ENCODE peak calls at places on chromosomes 1 and 21, in five cellular contexts. S is breast epithelium, V is left lung, J is tibial artery, F is OCI-LY7. C is an unnamed sample.

GRCh38 chr1:178278135-178278534 is 184.2 kb downstream of the RASAL2 start:
- DNase-seq in V (no peak), J (no peak), S (no peak), F (no peak), C (no peak)

GRCh38 chr1:216531308-216532239 is 108.3 kb upstream of the USH2A start:
- DNase-seq in V (no peak), F (no peak), S (no peak), J (no peak), C (no peak)

GRCh38 chr1:56525463-56526155 is 53.8 kb downstream of the PLPP3 start:
- DNase-seq in S (no peak), V (no peak), F (peak; percentile 81), J (peak; percentile 41), C (peak; percentile 10)

GRCh38 chr1:146031476-146031875 is 9.9 kb upstream of the HJV start:
- DNase-seq in F (no peak), J (no peak), V (no peak), S (no peak), C (no peak)

GRCh38 chr21:36200089-36200561 is 43.5 kb downstream of the DOP1B start:
- DNase-seq in F (no peak), S (no peak), V (peak; percentile 84), J (no peak), C (no peak)

GRCh38 chr1:117512728-117513321 is 93.0 kb upstream of the TENT5C start:
- DNase-seq in F (peak; percentile 52), J (no peak), S (no peak), V (no peak), C (no peak)

GRCh38 chr1:192784395-192784794 is 24.4 kb upstream of the RGS2 start:
- DNase-seq in S (no peak), F (no peak), J (no peak), V (no peak), C (no peak)

GRCh38 chr1:228416217-228416971 is at the start of gene TRIM17:
- DNase-seq in J (no peak), F (no peak), S (peak; percentile 41), V (no peak), C (no peak)

GRCh38 chr1:218991089-218991488 is 182.6 kb upstream of the LYPLAL1 start:
- DNase-seq in V (no peak), J (no peak), F (no peak), S (no peak), C (no peak)

GRCh38 chr1:109892476-109893368 is 17.9 kb upstream of the CSF1 start:
- DNase-seq in F (no peak), J (no peak), S (no peak), V (no peak), C (no peak)

GRCh38 chr1:107879338-107879737 is 85.6 kb downstream of the VAV3 start:
- DNase-seq in J (no peak), F (no peak), S (no peak), V (no peak), C (no peak)

GRCh38 chr1:117289316-117289715 is 77.9 kb upstream of the MAN1A2 start:
- DNase-seq in J (no peak), V (no peak), F (no peak), S (no peak), C (no peak)

GRCh38 chr1:76948846-76949245 is 81.6 kb downstream of the ST6GALNAC5 start:
- DNase-seq in V (no peak), S (no peak), J (no peak), F (no peak), C (no peak)

GRCh38 chr1:203202431-203203245 is 16.1 kb upstream of the CHI3L1 start:
- DNase-seq in S (no peak), F (no peak), V (no peak), J (peak; percentile 74), C (peak; percentile 19)

GRCh38 chr1:97553975-97554374 is 366.9 kb downstream of the DPYD start:
- DNase-seq in S (no peak), J (no peak), F (no peak), V (no peak), C (no peak)
- H3K27ac ChIP-seq in S (no peak overlapping the region), J (no peak overlapping the region), F (no peak overlapping the region), V (no peak overlapping the region), C (no peak overlapping the region)

DNA sequence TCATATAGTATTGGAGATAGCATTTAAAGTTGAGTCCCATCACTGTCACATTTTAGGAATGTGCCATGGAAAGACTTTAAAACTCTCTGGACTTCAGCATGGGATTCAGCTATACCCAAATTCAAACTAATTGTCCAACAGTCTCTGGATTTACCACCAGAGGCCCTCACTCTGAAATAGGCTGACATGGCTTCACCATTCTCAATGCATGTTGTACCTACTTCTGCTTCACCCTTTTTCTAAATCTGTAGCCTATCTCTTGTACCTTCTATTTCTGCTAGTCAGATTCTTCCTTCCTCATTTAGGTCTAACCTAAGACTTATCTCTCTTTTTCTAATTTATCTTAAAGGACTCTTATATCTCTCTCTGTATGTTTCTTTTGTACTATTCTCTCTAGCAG is 512.7 kb upstream of the ZRANB2 start:
- DNase-seq in F (peak; percentile 1), S (no peak), J (no peak), V (no peak), C (no peak)
- TF ChIP-seq CTCF in F (peak; percentile 39), S (no peak), J (no peak), V (no peak), C (no peak)

GRCh38 chr1:111738133-111738435 is 1.1 kb downstream of the INKA2 start:
- DNase-seq in F (no peak), J (no peak), V (no peak), S (no peak), C (no peak)

GRCh38 chr1:111736548-111737215 is 2.5 kb downstream of the INKA2 start:
- DNase-seq in S (no peak), J (no peak), V (no peak), F (no peak), C (peak; percentile 64)

GRCh38 chr1:111735858-111736544 is 3.2 kb downstream of the INKA2 start:
- DNase-seq in J (no peak), F (no peak), V (no peak), S (no peak), C (peak; percentile 18)

GRCh38 chr1:111738436-111739221 is 566 bp downstream of the INKA2 start:
- DNase-seq in J (peak; percentile 67), F (peak; percentile 65), S (peak; percentile 66), V (peak; percentile 93), C (peak; percentile 91)

GRCh38 chr1:111737216-111738132 is 1.7 kb downstream of the INKA2 start:
- DNase-seq in F (peak; percentile 63), S (no peak), V (no peak), J (no peak), C (no peak)
- H3K27ac ChIP-seq in F (peak overlapping the region; percentile 44), S (peak overlapping the region; percentile 91), V (no peak overlapping the region), J (peak overlapping the region; percentile 96), C (peak overlapping the region; percentile 95)

DNA sequence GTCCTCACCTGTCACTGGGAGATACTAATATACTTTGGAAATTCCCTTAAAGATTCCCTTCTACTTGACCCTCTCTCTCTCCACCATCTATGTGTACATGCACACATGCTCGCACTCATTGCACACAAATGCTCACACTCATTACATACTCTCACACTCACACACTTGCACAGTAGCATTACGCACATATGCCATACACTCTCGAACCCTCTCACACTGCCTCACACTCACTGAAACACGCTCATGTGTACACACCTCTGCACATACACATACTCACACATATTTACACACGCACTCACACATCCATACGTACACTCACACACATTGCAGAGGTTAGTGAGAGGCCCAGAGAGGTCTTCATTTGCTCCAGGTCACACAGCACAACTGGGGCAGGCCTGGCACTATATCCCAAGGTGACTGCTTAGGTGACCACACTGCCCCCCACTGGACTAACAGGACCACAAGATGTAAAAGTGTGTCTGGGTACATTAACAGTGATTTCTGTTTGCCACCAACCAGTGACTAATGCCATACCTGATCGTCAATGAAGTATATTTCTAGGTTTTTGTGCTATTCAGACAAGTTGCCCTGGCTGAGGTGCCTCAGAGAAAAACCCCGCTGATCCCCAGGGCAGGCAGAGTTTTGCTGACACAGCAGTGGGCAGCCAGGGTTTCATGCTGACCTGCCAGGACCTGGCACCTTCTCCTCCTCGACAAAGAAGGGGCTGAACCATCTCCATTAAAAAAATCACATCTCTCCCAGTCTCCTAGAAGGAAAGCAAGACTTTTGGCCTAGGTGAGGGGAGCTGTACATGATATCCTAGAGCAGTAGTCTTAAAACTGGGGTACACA is 28.5 kb upstream of the CAMK1G start:
- DNase-seq in V (no peak), J (no peak), F (no peak), S (no peak), C (no peak)
- TF ChIP-seq CTCF in V (no peak), J (no peak), F (peak; percentile 32), S (no peak), C (no peak)

DNA sequence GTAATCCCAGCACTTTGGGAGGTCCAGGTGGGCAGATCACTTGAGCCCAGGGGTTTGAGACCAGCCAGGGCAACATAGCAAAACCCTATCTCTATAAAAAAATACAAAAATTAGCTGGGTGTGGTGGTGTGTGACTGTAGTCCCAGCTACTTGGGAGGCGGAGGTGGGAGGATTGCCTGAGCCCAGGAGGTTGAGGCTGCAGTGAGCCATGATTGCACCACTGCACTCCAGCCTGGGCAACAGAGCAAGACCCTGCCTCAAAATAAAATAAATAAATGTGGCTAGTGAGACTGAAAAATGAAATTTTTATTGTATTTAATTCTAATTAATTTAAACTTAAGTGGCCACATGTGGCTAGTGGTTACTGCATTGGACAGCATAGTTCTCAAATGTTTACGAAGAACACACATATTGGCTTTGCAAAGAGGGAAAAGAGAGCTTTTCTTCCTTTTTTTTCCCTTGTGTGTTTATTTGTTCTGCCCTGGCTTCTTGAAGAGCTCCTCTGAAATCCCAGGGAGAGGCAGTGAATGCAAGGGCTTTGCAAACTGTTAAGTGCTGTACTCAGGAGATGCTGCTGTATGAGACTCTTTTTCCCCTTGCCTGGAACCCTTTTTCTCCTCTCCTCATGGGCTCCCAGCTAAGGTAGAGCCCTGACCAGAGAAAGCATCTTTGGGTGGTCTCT is 59.0 kb upstream of the RPL11 start:
- DNase-seq in F (no peak), J (no peak), S (no peak), V (no peak), C (no peak)
- H3K27ac ChIP-seq in F (peak overlapping the region; percentile 67), J (no peak overlapping the region), S (no peak overlapping the region), V (no peak overlapping the region), C (no peak overlapping the region)

DNA sequence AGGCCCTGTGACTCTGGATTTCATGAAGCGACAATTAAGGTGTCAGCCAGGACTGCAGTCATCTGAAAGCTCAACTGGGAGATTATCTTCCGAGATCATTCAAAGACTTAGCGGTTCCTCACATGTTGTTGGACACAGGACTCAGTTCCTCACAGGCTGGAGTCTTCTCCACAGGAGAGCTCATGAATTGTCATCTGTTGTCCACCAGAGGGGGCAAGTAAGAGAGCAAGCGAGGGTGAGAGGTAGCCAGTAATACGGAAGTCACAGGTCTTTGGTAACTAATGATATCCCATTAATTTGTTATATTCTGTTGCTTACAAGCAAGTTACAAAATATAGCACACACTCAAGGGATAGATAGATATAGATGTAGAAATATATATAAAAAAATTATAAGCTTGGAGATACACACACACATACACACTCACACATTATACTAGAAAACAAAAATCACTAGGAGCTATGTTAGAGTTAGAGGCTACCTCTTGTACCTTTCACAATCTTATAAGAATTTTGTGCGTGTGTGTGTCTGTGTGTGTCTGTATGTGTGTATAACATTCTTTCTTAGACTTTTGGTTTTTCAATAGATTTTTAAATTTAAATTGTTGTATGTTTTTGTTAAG is 1695.3 kb downstream of the BRINP3 start:
- DNase-seq in F (peak; percentile 35), J (no peak), V (no peak), S (no peak), C (no peak)
- TF ChIP-seq CTCF in F (peak; percentile 77), J (no peak), V (no peak), S (no peak), C (no peak)

C was measured in ascending aorta.